ENCODE peak calls at places on chromosomes 6 and 20, in ten cellular contexts. Q is activated T-cell treated with anti-CD3 and anti-CD28 coated beads, Interleukin-2, amount 50 U/mL, for 48 hours; U is HFFc6; B is activated CD4-positive, alpha-beta T cell treated with anti-CD3 and anti-CD28 coated beads for 4 hours; M is pons; C is effector CD8-positive, alpha-beta T cell; S is neural crest cell; Y is T-helper 9 cell; L is nephron progenitor cell; Z is A549. O is an unnamed sample.

GRCh38 chr20:29497261-29497671 is 1760.2 kb upstream of the DEFB115 start:
- DNase-seq in Q (peak; percentile 31), S (no peak), L (no peak), B (no peak), U (no peak), C (no peak), Y (no peak), Z (no peak), M (peak; percentile 28), O (peak; percentile 41)

GRCh38 chr20:19423892-19424620 is 211.6 kb downstream of the SLC24A3 start:
- DNase-seq in Q (no peak), C (no peak), U (no peak), Z (no peak), L (no peak), Y (no peak), M (no peak), B (no peak), S (no peak), O (no peak)

GRCh38 chr6:113146878-113147277 is 710.3 kb upstream of the MARCKS start:
- DNase-seq in L (no peak), C (no peak), Z (no peak), Y (no peak), S (no peak), M (no peak), B (no peak), U (no peak), Q (no peak), O (no peak)

GRCh38 chr6:17276766-17277165 is 4.4 kb upstream of the RBM24 start:
- DNase-seq in C (no peak), Z (no peak), M (no peak), L (no peak), U (peak; percentile 52), S (no peak), B (no peak), Q (no peak), Y (no peak), O (no peak)

GRCh38 chr20:58447733-58448391 is 58.8 kb downstream of the VAPB start:
- DNase-seq in M (peak; percentile 45), U (peak; percentile 32), Y (peak; percentile 23), B (peak; percentile 60), Q (peak; percentile 61), L (peak; percentile 50), C (peak; percentile 19), S (peak; percentile 28), Z (peak; percentile 48), O (peak; percentile 56)

GRCh38 chr6:163414367-163415175 is at the start of gene QKI:
- DNase-seq in C (peak; percentile 68), Y (peak; percentile 78), B (peak; percentile 80), Q (peak; percentile 84), U (peak; percentile 67), S (peak; percentile 57), M (peak; percentile 89), Z (no peak), L (peak; percentile 76), O (peak; percentile 63)

GRCh38 chr20:25015986-25016385 is 23.4 kb upstream of the APMAP start:
- DNase-seq in S (no peak), Y (no peak), C (no peak), Z (no peak), B (no peak), U (no peak), M (no peak), L (no peak), Q (no peak), O (no peak)

GRCh38 chr20:37524221-37524700 is 3.2 kb downstream of the NNAT start:
- DNase-seq in B (no peak), C (no peak), Z (no peak), L (no peak), Y (no peak), M (no peak), Q (no peak), S (no peak), U (no peak), O (no peak)

GRCh38 chr20:19996970-19997369 is 20.2 kb upstream of the NAA20 start:
- DNase-seq in L (no peak), U (no peak), S (no peak), M (no peak), B (no peak), Z (no peak), Y (no peak), C (no peak), Q (no peak), O (no peak)

GRCh38 chr6:41683460-41684310 is 45.4 kb downstream of the MDFI start:
- DNase-seq in B (peak; percentile 73), Y (peak; percentile 66), Z (peak; percentile 65), M (peak; percentile 81), Q (peak; percentile 90), U (peak; percentile 36), S (peak; percentile 86), L (peak; percentile 88), C (peak; percentile 56), O (peak; percentile 49)

GRCh38 chr6:91167846-91168245 is 581.0 kb upstream of the MAP3K7 start:
- DNase-seq in Q (no peak), U (no peak), Y (no peak), L (no peak), B (no peak), M (no peak), C (no peak), S (no peak), Z (no peak), O (no peak)

GRCh38 chr6:101851911-101852310 is 458.4 kb downstream of the GRIK2 start:
- DNase-seq in M (no peak), Z (no peak), Q (no peak), S (no peak), B (no peak), L (no peak), C (no peak), U (no peak), Y (no peak), O (no peak)

GRCh38 chr20:60851826-60852704 is 400.0 kb upstream of the CDH4 start:
- DNase-seq in Z (no peak), C (no peak), B (no peak), L (peak; percentile 56), Y (no peak), S (peak; percentile 42), M (no peak), Q (no peak), U (no peak), O (no peak)

GRCh38 chr6:14119764-14120163 is 2.2 kb downstream of the CD83 start:
- DNase-seq in U (no peak), Z (no peak), B (no peak), L (no peak), Q (no peak), S (no peak), M (no peak), Y (no peak), C (no peak), O (no peak)

GRCh38 chr20:45114465-45115385 is at the start of gene WFDC5:
- DNase-seq in Q (no peak), Y (no peak), C (no peak), L (no peak), U (no peak), S (no peak), M (no peak), B (no peak), Z (no peak), O (no peak)

GRCh38 chr6:170101281-170102035 is 189.4 kb downstream of the DLL1 start:
- DNase-seq in U (no peak), L (no peak), B (no peak), Z (no peak), Q (peak; percentile 4), C (no peak), Y (no peak), M (no peak), S (no peak), O (no peak)

GRCh38 chr20:20010639-20011500 is 6.3 kb upstream of the NAA20 start:
- DNase-seq in M (peak; percentile 74), Q (no peak), B (no peak), L (no peak), Y (no peak), U (peak; percentile 67), C (no peak), S (no peak), Z (no peak), O (peak; percentile 15)

GRCh38 chr6:10391799-10392198 is 23.1 kb downstream of the TFAP2A start:
- DNase-seq in Y (no peak), B (no peak), U (no peak), M (no peak), Q (no peak), Z (no peak), S (no peak), L (no peak), C (no peak), O (no peak)

GRCh38 chr6:45737331-45738056 is 278.2 kb downstream of the CLIC5 start:
- DNase-seq in U (no peak), Y (no peak), B (no peak), S (no peak), C (no peak), M (peak; percentile 49), L (no peak), Z (no peak), Q (peak; percentile 67), O (no peak)

GRCh38 chr6:69887026-69887425 is 20.7 kb downstream of the COL19A1 start:
- DNase-seq in Z (no peak), Y (no peak), C (no peak), Q (no peak), B (no peak), S (no peak), U (no peak), L (no peak), M (no peak), O (no peak)

GRCh38 chr6:88166901-88167624 is 916 bp upstream of the CNR1 start:
- DNase-seq in B (no peak), Q (peak; percentile 37), S (peak; percentile 16), U (no peak), M (no peak), Z (no peak), C (no peak), Y (no peak), L (peak; percentile 40), O (no peak)

GRCh38 chr20:48822879-48823385 is 4.9 kb downstream of the PREX1 start:
- DNase-seq in Z (no peak), B (no peak), C (no peak), Q (peak; percentile 44), Y (no peak), M (peak; percentile 71), U (no peak), S (no peak), L (no peak), O (no peak)

GRCh38 chr6:115613488-115613887 is 447.2 kb downstream of the FRK start:
- DNase-seq in U (peak; percentile 95), S (no peak), Q (no peak), L (no peak), Y (no peak), Z (no peak), M (no peak), C (no peak), B (no peak), O (no peak)

GRCh38 chr6:56902551-56903464 is 52.1 kb upstream of the BEND6 start:
- DNase-seq in S (no peak), Q (no peak), Y (no peak), B (no peak), M (peak; percentile 66), C (no peak), Z (peak; percentile 15), L (no peak), U (peak; percentile 66), O (no peak)

O was measured in NCI-H460.